ENCODE peak calls at places on chromosomes 13 and 19, in six cellular contexts. T, K, X, H, N and Q are unnamed samples.
A peak's percentile ranks its signal among the peaks of the same experiment; 100 is the strongest.

GRCh38 chr13:110716235-110716505 is 2.7 kb downstream of the ING1 start:
- DNase-seq in N (no peak), K (peak; percentile 43), X (peak; percentile 57), H (peak; percentile 73), T (no peak), Q (no peak)

GRCh38 chr13:38687246-38688229 is 661 bp downstream of the FREM2 start:
- DNase-seq in X (peak; percentile 67), N (peak; percentile 13), K (peak; percentile 5), T (peak; percentile 51), H (peak; percentile 62), Q (no peak)

GRCh38 chr13:20411638-20412342 is 113.9 kb downstream of the CRYL1 start:
- DNase-seq in H (no peak), X (no peak), N (no peak), K (no peak), T (no peak), Q (no peak)

GRCh38 chr19:5826531-5827341 is 12.8 kb downstream of the FUT6 start:
- DNase-seq in N (peak; percentile 67), X (peak; percentile 73), K (peak; percentile 26), H (peak; percentile 78), T (peak; percentile 84), Q (no peak)

GRCh38 chr19:41994521-41994971 is 516 bp upstream of the ATP1A3 start:
- DNase-seq in H (no peak), T (no peak), X (peak; percentile 49), K (no peak), N (no peak), Q (no peak)

GRCh38 chr13:35903075-35903474 is 228.1 kb downstream of the DCLK1 start:
- DNase-seq in N (no peak), K (no peak), X (no peak), T (no peak), H (no peak), Q (no peak)

GRCh38 chr19:53904909-53905308 is 4.2 kb upstream of the CACNG7 start:
- DNase-seq in X (no peak), N (no peak), H (no peak), K (no peak), T (no peak), Q (no peak)

GRCh38 chr19:5130371-5131030 is 161.6 kb downstream of the KDM4B start:
- DNase-seq in H (no peak), X (no peak), N (no peak), T (no peak), K (no peak), Q (no peak)

GRCh38 chr13:94656766-94657165 is 55.1 kb downstream of the GPR180 start:
- DNase-seq in X (no peak), T (no peak), K (peak; percentile 97), N (peak; percentile 47), H (no peak), Q (no peak)

GRCh38 chr19:50921391-50922315 is 10.5 kb upstream of the KLK4 start:
- DNase-seq in N (no peak), K (peak; percentile 23), X (no peak), T (no peak), H (no peak), Q (no peak)

GRCh38 chr13:65943711-65944110 is 1286.4 kb downstream of the PCDH9 start:
- DNase-seq in X (no peak), N (no peak), K (peak; percentile 49), H (no peak), T (no peak), Q (no peak)

GRCh38 chr19:3045885-3046603 is 16.3 kb downstream of the TLE5 start:
- DNase-seq in N (no peak), T (peak; percentile 73), H (no peak), K (no peak), X (no peak), Q (peak; percentile 59)

GRCh38 chr13:110062777-110063442 is 244.0 kb downstream of the COL4A1 start:
- DNase-seq in N (no peak), X (no peak), K (no peak), T (no peak), H (no peak), Q (no peak)

GRCh38 chr13:35190241-35190640 is 248.2 kb downstream of the NBEA start:
- DNase-seq in X (no peak), T (no peak), K (peak; percentile 30), H (no peak), N (no peak), Q (no peak)

GRCh38 chr13:114174529-114174941 is 4.5 kb upstream of the CFAP97D2 start:
- DNase-seq in N (no peak), H (no peak), T (no peak), K (no peak), X (no peak), Q (no peak)

GRCh38 chr19:4988770-4989251 is 19.9 kb downstream of the KDM4B start:
- DNase-seq in T (no peak), K (peak; percentile 93), N (no peak), X (peak; percentile 77), H (no peak), Q (peak; percentile 84)

GRCh38 chr13:77492982-77493381 is 42.5 kb upstream of the SCEL start:
- DNase-seq in K (peak; percentile 51), T (no peak), N (peak; percentile 55), X (no peak), H (no peak), Q (no peak)

GRCh38 chr19:31535691-31536460 is 186.6 kb upstream of the TSHZ3 start:
- DNase-seq in T (no peak), X (no peak), K (no peak), H (no peak), N (no peak), Q (no peak)

GRCh38 chr19:55536366-55536765 is 567 bp downstream of the SBK2 start:
- DNase-seq in X (no peak), T (no peak), K (no peak), N (no peak), H (no peak), Q (no peak)

GRCh38 chr19:55538132-55538531 is 1.2 kb upstream of the SBK2 start:
- DNase-seq in X (no peak), K (no peak), N (no peak), T (no peak), H (no peak), Q (no peak)

GRCh38 chr19:55535579-55536350 is 1.2 kb downstream of the SBK2 start:
- DNase-seq in K (no peak), N (no peak), T (no peak), H (no peak), X (no peak), Q (no peak)

GRCh38 chr19:55537741-55538111 is 793 bp upstream of the SBK2 start:
- DNase-seq in K (no peak), X (no peak), N (no peak), T (peak; percentile 72), H (no peak), Q (no peak)

GRCh38 chr19:55536951-55537740 is at the start of gene SBK2:
- DNase-seq in K (no peak), T (peak; percentile 93), H (no peak), N (no peak), X (peak; percentile 64), Q (no peak)
- TF ChIP-seq CTCF in K (no peak), T (peak; percentile 79), H (no peak), N (no peak), X (no peak), Q (no peak)

DNA sequence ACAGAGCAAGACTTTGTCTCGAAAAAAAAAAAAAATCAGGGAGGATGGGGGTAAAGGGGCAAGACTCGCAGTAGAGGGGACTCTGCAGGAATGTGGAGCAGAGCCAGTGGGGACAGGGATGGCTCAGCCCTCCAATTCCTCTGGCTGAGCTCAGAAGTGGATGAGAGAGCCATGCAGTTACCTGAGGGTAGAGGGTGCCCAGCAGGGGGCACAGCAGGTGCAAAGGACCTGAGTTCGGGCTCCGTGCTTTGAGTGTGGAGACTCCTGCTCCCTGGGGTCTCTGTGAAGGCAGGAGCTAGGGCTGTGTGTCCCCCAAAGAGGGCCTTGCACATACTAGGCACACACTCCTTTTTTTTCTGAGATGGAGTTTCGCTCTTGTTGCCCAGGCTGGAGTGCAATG is 7.7 kb downstream of the DOCK6 start:
- DNase-seq in N (no peak), X (no peak), H (no peak), K (no peak), T (no peak), Q (no peak)
- TF ChIP-seq CTCF in N (no peak), X (no peak), H (peak; percentile 22), K (no peak), T (no peak), Q (no peak)

GRCh38 chr19:55606471-55606787 is 982 bp downstream of the ZNF865 start:
- DNase-seq in X (no peak), K (no peak), N (no peak), T (no peak), H (no peak), Q (no peak)
- TF ChIP-seq CTCF in X (no peak), K (no peak), N (no peak), T (no peak), H (no peak), Q (no peak)

GRCh38 chr13:29402168-29402621 is 193.3 kb downstream of the SLC7A1 start:
- DNase-seq in H (no peak), K (peak; percentile 25), X (no peak), N (no peak), T (no peak), Q (peak; percentile 34)

GRCh38 chr13:29396446-29396845 is 199.0 kb downstream of the SLC7A1 start:
- DNase-seq in N (no peak), T (no peak), K (no peak), X (no peak), H (no peak), Q (no peak)

DNA sequence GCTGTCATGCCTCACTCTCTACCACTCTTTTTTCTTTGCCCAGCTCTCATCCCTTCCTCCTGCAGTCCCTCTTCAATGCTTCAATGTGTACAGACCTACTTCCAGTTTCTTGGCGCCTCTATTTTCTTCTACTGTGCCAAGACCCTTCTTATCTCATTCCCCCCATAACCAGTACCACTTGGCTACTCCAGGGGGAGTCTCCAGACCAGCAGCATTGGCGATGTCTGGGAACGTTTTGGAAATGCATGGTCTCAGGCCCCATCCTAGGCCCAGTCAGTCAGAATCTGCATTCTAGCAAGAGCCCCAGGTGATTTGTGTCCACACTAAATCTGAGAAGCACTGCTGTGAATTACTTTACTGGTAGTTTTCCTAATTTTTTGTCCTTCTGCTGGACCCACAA is 198.2 kb downstream of the SLC7A1 start:
- DNase-seq in X (no peak), K (no peak), N (no peak), H (no peak), T (no peak), Q (no peak)
- TF ChIP-seq CTCF in X (no peak), K (peak; percentile 15), N (no peak), H (no peak), T (peak; percentile 38), Q (no peak)

DNA sequence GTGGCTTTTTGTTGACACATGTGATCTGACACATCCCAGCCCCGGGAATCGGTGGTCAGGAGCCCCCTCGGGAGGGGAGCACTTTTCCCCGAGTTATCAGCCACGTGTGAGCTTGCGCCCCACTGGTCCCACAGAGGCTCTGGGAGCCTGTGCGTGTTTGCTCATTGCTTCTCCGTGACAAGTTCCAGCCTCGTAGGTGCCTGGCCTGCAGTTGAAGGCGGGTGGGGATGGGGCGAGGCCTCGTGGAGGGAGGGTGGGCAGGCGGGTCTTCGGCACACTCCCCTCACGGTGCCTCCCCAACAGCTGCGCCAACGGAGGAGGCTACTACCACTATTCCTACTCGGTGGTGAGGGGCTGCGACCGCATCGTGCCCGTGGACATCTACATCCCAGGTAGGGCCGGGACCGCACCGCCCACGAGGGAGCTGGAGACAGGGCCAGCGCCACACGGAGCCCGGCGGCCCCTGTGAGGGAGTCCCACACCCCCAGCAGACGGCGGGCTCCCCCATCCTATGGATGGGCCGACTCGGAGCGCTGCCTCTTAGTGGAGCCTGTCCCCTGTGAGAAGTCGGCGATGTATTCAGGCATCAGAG is 8.3 kb downstream of the GAMT start:
- DNase-seq in H (no peak), X (no peak), T (no peak), K (no peak), N (no peak), Q (no peak)
- TF ChIP-seq CTCF in H (no peak), X (no peak), T (no peak), K (no peak), N (no peak), Q (no peak)